ENCODE peak calls at places on chromosomes 16 and 17, in ten cellular contexts. One of them, this sample, is unnamed.

GRCh38 chr17:9982159-9982558 is 77.1 kb upstream of the RCVRN start:
- DNase-seq in choroid plexus epithelial cell: peak
- DNase-seq in astrocyte of the spinal cord: no peak
- DNase-seq in left cardiac atrium: no peak
- DNase-seq in non-pigmented ciliary epithelial cell: no peak
- DNase-seq in omental fat pad: no peak
- DNase-seq in ELR: no peak
- DNase-seq in cerebellum: peak
- DNase-seq in fibroblast of lung: no peak
- DNase-seq in hypothalamus: no peak
- DNase-seq in this sample: no peak

GRCh38 chr17:82858376-82859126 is 18.7 kb upstream of the ZNF750 start:
- DNase-seq in left cardiac atrium: no peak
- DNase-seq in choroid plexus epithelial cell: no peak
- DNase-seq in omental fat pad: no peak
- DNase-seq in cerebellum: no peak
- DNase-seq in ELR: no peak
- DNase-seq in astrocyte of the spinal cord: no peak
- DNase-seq in hypothalamus: no peak
- DNase-seq in non-pigmented ciliary epithelial cell: no peak
- DNase-seq in fibroblast of lung: no peak
- DNase-seq in this sample: no peak

GRCh38 chr16:65119905-65120341 is 1.9 kb downstream of the CDH11 start:
- DNase-seq in ELR: peak
- DNase-seq in hypothalamus: peak
- DNase-seq in omental fat pad: no peak
- DNase-seq in fibroblast of lung: peak
- DNase-seq in choroid plexus epithelial cell: peak
- DNase-seq in non-pigmented ciliary epithelial cell: no peak
- DNase-seq in left cardiac atrium: peak
- DNase-seq in cerebellum: no peak
- DNase-seq in astrocyte of the spinal cord: peak
- DNase-seq in this sample: peak

GRCh38 chr17:14311979-14312378 is 11.1 kb downstream of the HS3ST3B1 start:
- DNase-seq in omental fat pad: no peak
- DNase-seq in cerebellum: no peak
- DNase-seq in astrocyte of the spinal cord: no peak
- DNase-seq in left cardiac atrium: no peak
- DNase-seq in fibroblast of lung: no peak
- DNase-seq in ELR: no peak
- DNase-seq in choroid plexus epithelial cell: no peak
- DNase-seq in hypothalamus: no peak
- DNase-seq in non-pigmented ciliary epithelial cell: no peak
- DNase-seq in this sample: no peak

GRCh38 chr17:73566905-73567782 is 77.1 kb downstream of the SDK2 start:
- DNase-seq in omental fat pad: no peak
- DNase-seq in cerebellum: no peak
- DNase-seq in left cardiac atrium: no peak
- DNase-seq in ELR: no peak
- DNase-seq in astrocyte of the spinal cord: no peak
- DNase-seq in choroid plexus epithelial cell: no peak
- DNase-seq in hypothalamus: no peak
- DNase-seq in non-pigmented ciliary epithelial cell: no peak
- DNase-seq in fibroblast of lung: no peak
- DNase-seq in this sample: no peak

GRCh38 chr16:87608400-87608985 is 6.2 kb downstream of the JPH3 start:
- DNase-seq in choroid plexus epithelial cell: peak
- DNase-seq in non-pigmented ciliary epithelial cell: no peak
- DNase-seq in astrocyte of the spinal cord: peak
- DNase-seq in omental fat pad: peak
- DNase-seq in left cardiac atrium: peak
- DNase-seq in cerebellum: no peak
- DNase-seq in ELR: peak
- DNase-seq in fibroblast of lung: peak
- DNase-seq in hypothalamus: no peak
- DNase-seq in this sample: peak

GRCh38 chr16:85172465-85173071 is 60.3 kb upstream of the CIBAR2 start:
- DNase-seq in omental fat pad: no peak
- DNase-seq in cerebellum: peak
- DNase-seq in left cardiac atrium: no peak
- DNase-seq in ELR: peak
- DNase-seq in astrocyte of the spinal cord: no peak
- DNase-seq in hypothalamus: no peak
- DNase-seq in fibroblast of lung: peak
- DNase-seq in non-pigmented ciliary epithelial cell: no peak
- DNase-seq in choroid plexus epithelial cell: no peak
- DNase-seq in this sample: no peak

GRCh38 chr17:2474371-2474770 is 37.3 kb downstream of the METTL16 start:
- DNase-seq in non-pigmented ciliary epithelial cell: no peak
- DNase-seq in hypothalamus: no peak
- DNase-seq in left cardiac atrium: no peak
- DNase-seq in ELR: no peak
- DNase-seq in fibroblast of lung: no peak
- DNase-seq in omental fat pad: no peak
- DNase-seq in choroid plexus epithelial cell: no peak
- DNase-seq in astrocyte of the spinal cord: no peak
- DNase-seq in cerebellum: no peak
- DNase-seq in this sample: no peak

GRCh38 chr17:76107507-76107906 is 3.9 kb upstream of the EXOC7 start:
- DNase-seq in non-pigmented ciliary epithelial cell: no peak
- DNase-seq in choroid plexus epithelial cell: peak
- DNase-seq in fibroblast of lung: no peak
- DNase-seq in left cardiac atrium: no peak
- DNase-seq in ELR: peak
- DNase-seq in omental fat pad: no peak
- DNase-seq in cerebellum: no peak
- DNase-seq in astrocyte of the spinal cord: no peak
- DNase-seq in hypothalamus: no peak
- DNase-seq in this sample: peak

GRCh38 chr17:81716674-81716996 is 4.6 kb downstream of the SLC25A10 start:
- DNase-seq in hypothalamus: no peak
- DNase-seq in non-pigmented ciliary epithelial cell: no peak
- DNase-seq in astrocyte of the spinal cord: no peak
- DNase-seq in left cardiac atrium: no peak
- DNase-seq in ELR: no peak
- DNase-seq in fibroblast of lung: no peak
- DNase-seq in choroid plexus epithelial cell: no peak
- DNase-seq in cerebellum: no peak
- DNase-seq in omental fat pad: no peak
- DNase-seq in this sample: no peak

GRCh38 chr17:64081802-64082799 is 47.8 kb downstream of the ERN1 start:
- DNase-seq in cerebellum: peak
- DNase-seq in hypothalamus: no peak
- DNase-seq in ELR: peak
- DNase-seq in astrocyte of the spinal cord: peak
- DNase-seq in omental fat pad: no peak
- DNase-seq in choroid plexus epithelial cell: peak
- DNase-seq in fibroblast of lung: peak
- DNase-seq in non-pigmented ciliary epithelial cell: no peak
- DNase-seq in left cardiac atrium: no peak
- DNase-seq in this sample: peak

GRCh38 chr16:66502020-66502913 is 47.7 kb downstream of the TK2 start:
- DNase-seq in non-pigmented ciliary epithelial cell: no peak
- DNase-seq in cerebellum: no peak
- DNase-seq in fibroblast of lung: no peak
- DNase-seq in hypothalamus: no peak
- DNase-seq in ELR: peak
- DNase-seq in omental fat pad: peak
- DNase-seq in left cardiac atrium: no peak
- DNase-seq in astrocyte of the spinal cord: no peak
- DNase-seq in choroid plexus epithelial cell: peak
- DNase-seq in this sample: peak

GRCh38 chr17:76554131-76554530 is 14.3 kb downstream of the PRCD start:
- DNase-seq in cerebellum: peak
- DNase-seq in astrocyte of the spinal cord: no peak
- DNase-seq in non-pigmented ciliary epithelial cell: no peak
- DNase-seq in ELR: no peak
- DNase-seq in hypothalamus: peak
- DNase-seq in left cardiac atrium: no peak
- DNase-seq in choroid plexus epithelial cell: no peak
- DNase-seq in omental fat pad: no peak
- DNase-seq in fibroblast of lung: no peak
- DNase-seq in this sample: no peak

GRCh38 chr17:3603119-3603869 is 5.9 kb downstream of the TRPV1 start:
- DNase-seq in non-pigmented ciliary epithelial cell: peak
- DNase-seq in ELR: peak
- DNase-seq in hypothalamus: no peak
- DNase-seq in choroid plexus epithelial cell: peak
- DNase-seq in cerebellum: no peak
- DNase-seq in fibroblast of lung: peak
- DNase-seq in omental fat pad: no peak
- DNase-seq in astrocyte of the spinal cord: peak
- DNase-seq in left cardiac atrium: no peak
- DNase-seq in this sample: peak

GRCh38 chr17:57801044-57801711 is 48.7 kb downstream of the MRPS23 start:
- DNase-seq in hypothalamus: no peak
- DNase-seq in choroid plexus epithelial cell: no peak
- DNase-seq in non-pigmented ciliary epithelial cell: no peak
- DNase-seq in omental fat pad: no peak
- DNase-seq in cerebellum: no peak
- DNase-seq in fibroblast of lung: no peak
- DNase-seq in left cardiac atrium: no peak
- DNase-seq in ELR: no peak
- DNase-seq in astrocyte of the spinal cord: no peak
- DNase-seq in this sample: no peak

GRCh38 chr17:16255481-16255901 is 38.5 kb downstream of the PIGL start:
- DNase-seq in left cardiac atrium: peak
- DNase-seq in non-pigmented ciliary epithelial cell: no peak
- DNase-seq in choroid plexus epithelial cell: peak
- DNase-seq in hypothalamus: peak
- DNase-seq in fibroblast of lung: peak
- DNase-seq in cerebellum: peak
- DNase-seq in omental fat pad: no peak
- DNase-seq in astrocyte of the spinal cord: peak
- DNase-seq in ELR: no peak
- DNase-seq in this sample: peak

GRCh38 chr17:75008373-75008772 is 4.1 kb upstream of the MRPL58 start:
- DNase-seq in cerebellum: peak
- DNase-seq in non-pigmented ciliary epithelial cell: no peak
- DNase-seq in hypothalamus: no peak
- DNase-seq in omental fat pad: no peak
- DNase-seq in choroid plexus epithelial cell: no peak
- DNase-seq in left cardiac atrium: no peak
- DNase-seq in fibroblast of lung: no peak
- DNase-seq in ELR: no peak
- DNase-seq in astrocyte of the spinal cord: no peak
- DNase-seq in this sample: no peak

GRCh38 chr17:78706271-78706915 is 75.7 kb downstream of the CYTH1 start:
- DNase-seq in fibroblast of lung: peak
- DNase-seq in cerebellum: no peak
- DNase-seq in ELR: peak
- DNase-seq in hypothalamus: no peak
- DNase-seq in left cardiac atrium: no peak
- DNase-seq in non-pigmented ciliary epithelial cell: peak
- DNase-seq in omental fat pad: no peak
- DNase-seq in astrocyte of the spinal cord: peak
- DNase-seq in choroid plexus epithelial cell: peak
- DNase-seq in this sample: peak

GRCh38 chr17:29732613-29733012 is 109.9 kb upstream of the CORO6 start:
- DNase-seq in hypothalamus: no peak
- DNase-seq in choroid plexus epithelial cell: peak
- DNase-seq in cerebellum: no peak
- DNase-seq in left cardiac atrium: no peak
- DNase-seq in astrocyte of the spinal cord: no peak
- DNase-seq in non-pigmented ciliary epithelial cell: no peak
- DNase-seq in fibroblast of lung: peak
- DNase-seq in omental fat pad: no peak
- DNase-seq in ELR: peak
- DNase-seq in this sample: no peak

GRCh38 chr17:30780343-30780742 is 44.1 kb downstream of the CRLF3 start:
- DNase-seq in left cardiac atrium: no peak
- DNase-seq in ELR: no peak
- DNase-seq in non-pigmented ciliary epithelial cell: no peak
- DNase-seq in hypothalamus: no peak
- DNase-seq in omental fat pad: no peak
- DNase-seq in fibroblast of lung: no peak
- DNase-seq in astrocyte of the spinal cord: no peak
- DNase-seq in cerebellum: no peak
- DNase-seq in choroid plexus epithelial cell: no peak
- DNase-seq in this sample: no peak

GRCh38 chr17:19955099-19955498 is 22.5 kb downstream of the AKAP10 start:
- DNase-seq in astrocyte of the spinal cord: no peak
- DNase-seq in non-pigmented ciliary epithelial cell: no peak
- DNase-seq in ELR: no peak
- DNase-seq in fibroblast of lung: no peak
- DNase-seq in hypothalamus: no peak
- DNase-seq in left cardiac atrium: no peak
- DNase-seq in omental fat pad: no peak
- DNase-seq in cerebellum: no peak
- DNase-seq in choroid plexus epithelial cell: no peak
- DNase-seq in this sample: no peak

This sample was measured in cardiac fibroblast.